ENCODE peak calls at places on chromosomes 5 and 9, in four cellular contexts. B is K562, J is HepG2, I is HCT116. N is an unnamed sample.

GRCh38 chr5:153276151-153276550 is 214.3 kb upstream of the GRIA1 start:
- DNase-seq in J (peak; percentile 2), I (no peak), B (peak; percentile 16), N (peak; percentile 76)

GRCh38 chr5:178595145-178595544 is 5.0 kb upstream of the COL23A1 start:
- DNase-seq in B (no peak), J (no peak), I (no peak), N (no peak)

GRCh38 chr5:60685700-60686099 is 14.3 kb downstream of the DEPDC1B start:
- DNase-seq in I (no peak), J (no peak), B (no peak), N (no peak)

GRCh38 chr5:40991168-40991980 is 79.8 kb downstream of the MROH2B start:
- DNase-seq in J (peak; percentile 94), B (no peak), I (no peak), N (no peak)

GRCh38 chr5:90747175-90747574 is 188.6 kb downstream of the ADGRV1 start:
- DNase-seq in J (no peak), I (peak; percentile 6), B (peak; percentile 18), N (no peak)

GRCh38 chr5:137679910-137680309 is 56.0 kb downstream of the KLHL3 start:
- DNase-seq in I (no peak), B (no peak), J (no peak), N (no peak)

GRCh38 chr9:136726631-136727191 is 14.3 kb downstream of the DIPK1B start:
- DNase-seq in I (no peak), J (peak; percentile 67), B (no peak), N (no peak)

GRCh38 chr9:17134843-17135577 is at the start of gene CNTLN:
- DNase-seq in B (no peak), J (peak; percentile 67), I (peak; percentile 41), N (peak; percentile 99)

GRCh38 chr9:94879230-94879629 is 152.7 kb downstream of the AOPEP start:
- DNase-seq in J (no peak), B (no peak), I (no peak), N (no peak)

GRCh38 chr5:160537940-160538339 is 116.3 kb downstream of the PTTG1 start:
- DNase-seq in J (no peak), I (no peak), B (no peak), N (no peak)

GRCh38 chr5:900781-901180 is 8.1 kb downstream of the TRIP13 start:
- DNase-seq in B (no peak), I (no peak), J (no peak), N (no peak)

GRCh38 chr5:138641547-138642298 is 66.5 kb upstream of the HSPA9 start:
- DNase-seq in B (peak; percentile 77), J (peak; percentile 50), I (peak; percentile 48), N (peak; percentile 34)

GRCh38 chr9:121703014-121703734 is 51.7 kb downstream of the DAB2IP start:
- DNase-seq in I (no peak), J (no peak), B (peak; percentile 22), N (no peak)

GRCh38 chr5:9545959-9546851 is at the start of gene SEMA5A:
- DNase-seq in B (peak; percentile 83), J (no peak), I (no peak), N (peak; percentile 86)

GRCh38 chr9:89877051-89878002 is 272.5 kb downstream of the GADD45G start:
- DNase-seq in J (no peak), B (no peak), I (no peak), N (no peak)

GRCh38 chr5:154356256-154356655 is 89.5 kb upstream of the SAP30L start:
- DNase-seq in I (no peak), J (no peak), B (no peak), N (no peak)

GRCh38 chr9:91411096-91411771 is 12.4 kb downstream of the NFIL3 start:
- DNase-seq in B (no peak), I (no peak), J (no peak), N (no peak)
- H3K79me2 ChIP-seq in B (peaks cover 35% of the 10 kb centered on the region), I (peaks cover 56% of the 10 kb centered on the region), J (peaks cover 72% of the 10 kb centered on the region), N (no peaks in the 10 kb centered on the region)

GRCh38 chr5:157451806-157452205 is 8.2 kb upstream of the NIPAL4 start:
- DNase-seq in I (no peak), B (no peak), J (no peak), N (peak; percentile 27)
- TF ChIP-seq FOSL1 in I (no peak), B (no peak), J (no peak), N (no peak)

GRCh38 chr9:137784046-137784445 is 93.5 kb upstream of the CACNA1B start:
- DNase-seq in B (peak; percentile 64), J (no peak), I (no peak), N (no peak)

GRCh38 chr9:137786511-137786920 is 91.1 kb upstream of the CACNA1B start:
- DNase-seq in B (no peak), I (no peak), J (no peak), N (no peak)

GRCh38 chr9:137784641-137785513 is 92.7 kb upstream of the CACNA1B start:
- DNase-seq in I (no peak), B (no peak), J (no peak), N (no peak)

GRCh38 chr9:137787376-137787775 is 90.2 kb upstream of the CACNA1B start:
- DNase-seq in I (no peak), B (no peak), J (no peak), N (no peak)

DNA sequence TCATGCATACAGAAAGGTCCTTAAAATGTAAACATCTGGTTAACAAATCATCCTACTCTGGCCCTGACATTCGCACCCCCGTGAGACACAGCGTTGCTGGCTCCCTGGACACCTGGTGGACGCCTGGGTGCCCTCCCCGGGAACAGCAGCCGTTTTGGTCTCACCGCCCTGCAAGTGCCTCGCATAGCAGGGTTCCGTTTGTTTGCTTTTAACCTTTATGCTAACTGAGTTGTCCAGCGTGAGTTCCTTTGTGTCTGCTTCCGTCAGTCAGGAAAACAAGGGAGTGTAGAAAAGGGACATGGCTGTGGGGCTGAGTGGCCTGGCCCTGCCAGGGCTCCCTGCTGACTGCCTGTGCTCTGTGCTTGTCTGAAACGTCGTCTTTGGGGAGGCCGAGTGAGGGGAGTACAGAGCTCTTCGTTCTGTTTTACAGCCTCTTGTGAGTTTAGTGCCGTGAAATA is 91.8 kb upstream of the CACNA1B start:
- DNase-seq in J (peak; percentile 87), B (no peak), I (no peak), N (no peak)
- H3K9ac ChIP-seq in J (peak overlapping the region; percentile 35), B (no peak overlapping the region), I (no peak overlapping the region), N (no peak overlapping the region)

DNA sequence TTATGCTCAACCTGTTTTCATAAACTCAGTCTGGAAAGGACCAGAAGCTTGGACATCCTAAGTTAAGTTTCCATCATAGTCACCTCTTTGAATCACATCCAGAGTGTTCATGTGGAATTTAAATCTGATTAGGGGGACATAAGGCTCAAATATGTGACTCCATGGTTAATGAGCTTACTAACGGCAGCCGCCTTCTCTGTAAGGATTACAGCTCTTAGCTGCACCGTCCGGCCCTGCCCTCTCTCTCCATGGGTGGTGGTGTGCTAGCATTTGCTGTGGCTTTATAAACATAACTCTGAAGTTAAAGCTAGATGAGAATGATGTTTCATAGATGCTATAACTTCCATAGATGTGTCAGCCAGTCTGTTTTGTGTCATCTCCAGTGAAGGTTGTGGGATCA is 156.5 kb downstream of the TRIO start:
- DNase-seq in B (no peak), J (no peak), I (no peak), N (no peak)
- H3K79me2 ChIP-seq in B (no peaks in the 10 kb centered on the region), J (no peaks in the 10 kb centered on the region), I (peaks cover 6% of the 10 kb centered on the region), N (no peaks in the 10 kb centered on the region)

GRCh38 chr9:78144663-78145377 is 91.1 kb upstream of the CEP78 start:
- DNase-seq in I (no peak), J (no peak), B (no peak), N (no peak)
- TF ChIP-seq FOSL1 in I (no peak), J (no peak), B (no peak), N (no peak)

GRCh38 chr5:127041571-127041970 is 11.2 kb upstream of the MARCHF3 start:
- DNase-seq in I (no peak), B (no peak), J (no peak), N (no peak)

GRCh38 chr5:127038550-127038949 is 8.2 kb upstream of the MARCHF3 start:
- DNase-seq in B (no peak), I (no peak), J (no peak), N (no peak)

GRCh38 chr5:127042593-127042992 is 12.2 kb upstream of the MARCHF3 start:
- DNase-seq in B (no peak), J (no peak), I (no peak), N (no peak)

GRCh38 chr5:127046343-127047072 is 16.1 kb upstream of the MARCHF3 start:
- DNase-seq in J (no peak), B (no peak), I (no peak), N (no peak)

DNA sequence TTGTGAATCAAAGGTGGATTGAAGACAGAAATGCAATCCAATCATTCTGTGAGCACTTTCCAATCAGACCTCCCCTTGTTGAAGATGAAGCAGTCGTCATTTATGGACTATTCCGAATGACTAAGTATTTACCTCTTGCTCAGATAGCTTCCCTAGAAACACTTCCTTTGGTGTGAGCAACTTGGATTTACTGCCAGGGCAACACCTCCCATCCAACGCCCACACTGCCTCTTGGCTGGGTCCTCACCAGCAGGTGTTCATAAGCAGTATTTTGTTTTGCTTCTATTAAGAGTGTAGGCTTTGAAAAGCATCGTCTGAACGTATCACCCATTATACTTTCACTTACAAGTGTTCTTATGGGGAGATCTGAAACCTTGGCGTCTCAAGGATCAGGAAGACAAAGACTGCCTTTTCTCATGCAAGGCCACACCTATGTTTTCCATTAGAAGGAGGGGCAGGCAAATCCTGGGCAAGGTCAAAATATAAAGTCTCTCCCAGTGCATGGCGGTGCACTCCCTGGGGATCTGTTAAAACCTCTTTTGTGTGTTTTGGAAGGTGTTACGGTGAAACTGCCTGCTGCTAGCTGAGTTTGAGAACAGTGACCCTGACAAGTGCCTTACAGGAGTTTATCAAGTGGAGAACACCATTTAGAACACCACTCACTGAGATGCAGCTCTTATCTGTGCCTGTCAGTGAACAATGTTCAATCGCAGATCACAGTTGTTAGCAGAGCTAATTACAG is 10.6 kb upstream of the MARCHF3 start:
- DNase-seq in I (no peak), J (no peak), B (no peak), N (no peak)
- H3K9ac ChIP-seq in I (no peak overlapping the region), J (no peak overlapping the region), B (no peak overlapping the region), N (no peak overlapping the region)

GRCh38 chr9:107761307-107761706 is 271.7 kb upstream of the KLF4 start:
- DNase-seq in I (no peak), B (no peak), J (no peak), N (no peak)
- H3K79me2 ChIP-seq in I (no peaks in the 10 kb centered on the region), B (no peaks in the 10 kb centered on the region), J (no peaks in the 10 kb centered on the region), N (no peaks in the 10 kb centered on the region)

GRCh38 chr9:99621040-99621439 is 200.6 kb upstream of the NR4A3 start:
- DNase-seq in B (no peak), J (no peak), I (no peak), N (no peak)

GRCh38 chr9:99622679-99623078 is 199.0 kb upstream of the NR4A3 start:
- DNase-seq in B (no peak), I (no peak), J (no peak), N (no peak)

GRCh38 chr9:99624499-99625233 is 197.0 kb upstream of the NR4A3 start:
- DNase-seq in I (no peak), B (no peak), J (no peak), N (no peak)

GRCh38 chr9:99626424-99626823 is 195.3 kb upstream of the NR4A3 start:
- DNase-seq in B (no peak), I (no peak), J (no peak), N (no peak)

GRCh38 chr9:99623780-99624364 is 197.8 kb upstream of the NR4A3 start:
- DNase-seq in I (no peak), B (no peak), J (no peak), N (no peak)
- TF ChIP-seq FOSL1 in I (no peak), B (no peak), J (no peak), N (no peak)

DNA sequence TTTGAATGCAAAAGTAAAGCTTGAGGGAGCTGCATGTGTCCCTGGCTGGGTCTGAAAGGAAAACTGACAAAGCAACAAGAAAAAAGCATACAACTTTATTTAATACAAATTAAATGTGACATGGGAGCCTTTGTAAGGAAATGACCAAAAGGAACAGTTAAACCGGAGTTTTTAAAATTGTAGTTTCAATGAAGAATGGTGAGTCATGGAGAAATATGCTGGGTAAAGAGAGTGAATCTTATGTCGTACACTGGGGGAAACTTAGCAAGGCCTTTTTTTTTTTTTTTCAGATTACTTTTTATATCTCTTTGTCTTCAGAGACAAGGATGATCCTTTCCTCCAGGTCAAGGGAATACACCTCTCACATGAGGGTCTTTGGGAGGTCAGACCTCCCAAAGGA is 50.1 kb upstream of the FBXL17 start:
- DNase-seq in J (no peak), B (no peak), I (no peak), N (no peak)
- H3K9ac ChIP-seq in J (no peak overlapping the region), B (no peak overlapping the region), I (no peak overlapping the region), N (no peak overlapping the region)